ENCODE peak calls at places on chromosome 11, in six cellular contexts. Y, M, X, R, U and A are unnamed samples.
A peak's percentile ranks its signal among the peaks of the same experiment; 100 is the strongest.

GRCh38 chr11:115303929-115304328 is 200.3 kb downstream of the CADM1 start:
- DNase-seq in U (no peak), M (no peak), X (no peak), R (no peak), Y (no peak), A (no peak)

GRCh38 chr11:1406571-1407485 is 17.1 kb downstream of the BRSK2 start:
- DNase-seq in X (no peak), Y (no peak), U (no peak), R (no peak), M (no peak), A (no peak)

GRCh38 chr11:120131941-120132644 is 5.8 kb downstream of the TRIM29 start:
- DNase-seq in R (no peak), U (no peak), M (peak; percentile 63), Y (no peak), X (no peak), A (no peak)

GRCh38 chr11:36409152-36409713 is 100.8 kb downstream of the TRAF6 start:
- DNase-seq in R (no peak), Y (no peak), X (no peak), M (no peak), U (no peak), A (no peak)

GRCh38 chr11:79055866-79056632 is 384.8 kb downstream of the TENM4 start:
- DNase-seq in R (no peak), Y (no peak), U (no peak), X (no peak), M (peak; percentile 18), A (no peak)

GRCh38 chr11:88231894-88232482 is 56.7 kb upstream of the RAB38 start:
- DNase-seq in M (peak; percentile 12), X (no peak), R (no peak), Y (no peak), U (peak; percentile 45), A (no peak)

GRCh38 chr11:119432484-119433368 is 9.8 kb upstream of the THY1 start:
- DNase-seq in M (peak; percentile 41), X (no peak), U (peak; percentile 28), Y (no peak), R (no peak), A (no peak)

GRCh38 chr11:45603930-45604682 is 61.3 kb downstream of the CHST1 start:
- DNase-seq in R (no peak), Y (no peak), X (no peak), M (no peak), U (no peak), A (peak; percentile 68)

GRCh38 chr11:61411589-61411988 is 18.2 kb downstream of the CPSF7 start:
- DNase-seq in R (no peak), M (no peak), X (no peak), Y (no peak), U (no peak), A (no peak)

GRCh38 chr11:78138694-78139421 is 568 bp downstream of the ALG8 start:
- DNase-seq in M (no peak), Y (no peak), U (peak; percentile 34), R (no peak), X (peak; percentile 0), A (no peak)

GRCh38 chr11:23288001-23288783 is 427.9 kb upstream of the CCDC179 start:
- DNase-seq in R (no peak), M (no peak), Y (no peak), U (no peak), X (no peak), A (no peak)

GRCh38 chr11:27396259-27396839 is 33.3 kb upstream of the CCDC34 start:
- DNase-seq in U (no peak), X (no peak), R (no peak), Y (no peak), M (no peak), A (no peak)

GRCh38 chr11:69000831-69001245 is 12.2 kb downstream of the MRGPRF start:
- DNase-seq in Y (peak; percentile 72), U (peak; percentile 68), M (peak; percentile 55), R (peak; percentile 54), X (no peak), A (no peak)

GRCh38 chr11:67298786-67299185 is 4.5 kb upstream of the SSH3 start:
- DNase-seq in X (no peak), M (no peak), U (no peak), Y (no peak), R (no peak), A (no peak)

GRCh38 chr11:17514476-17514875 is 29.7 kb downstream of the USH1C start:
- DNase-seq in X (no peak), Y (no peak), M (no peak), U (no peak), R (no peak), A (no peak)

DNA sequence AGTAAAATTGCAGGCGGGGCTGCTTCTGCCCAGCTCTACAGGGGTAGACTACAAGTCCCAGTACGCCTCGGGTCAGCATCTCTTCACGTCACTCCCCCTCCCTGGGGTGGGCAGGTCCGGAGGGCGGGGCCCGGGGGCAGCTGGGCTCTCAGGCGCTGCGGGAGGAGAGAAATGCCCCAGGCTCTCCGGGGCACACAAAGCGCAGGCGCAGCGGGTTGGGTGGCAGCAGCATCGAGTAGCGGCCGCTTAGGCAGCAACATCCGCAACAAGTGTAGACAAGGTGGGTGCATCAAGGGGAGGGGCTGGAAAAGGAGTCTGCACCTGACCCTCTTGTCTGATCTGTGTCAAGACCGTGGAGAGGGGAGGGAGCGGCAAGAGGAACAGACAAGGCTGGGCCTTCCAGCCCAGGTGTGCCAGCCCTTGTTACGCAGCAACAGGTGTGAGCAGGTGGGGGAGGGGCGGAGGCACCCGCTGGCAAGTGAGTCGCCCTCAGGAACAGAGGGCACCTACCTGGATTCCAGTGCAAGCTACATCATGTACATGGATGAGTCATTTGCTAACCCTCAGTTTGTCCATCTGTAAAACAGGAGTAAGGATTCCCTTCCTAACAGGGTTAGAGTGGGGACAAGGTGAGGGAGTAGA is 1.2 kb downstream of the PLEKHB1 start:
- DNase-seq in M (peak; percentile 95), Y (peak; percentile 80), R (peak; percentile 94), U (peak; percentile 93), X (peak; percentile 87), A (peak; percentile 94)
- H3K4me3 ChIP-seq in M (no peak overlapping the region), Y (no peak overlapping the region), R (peak overlapping the region; percentile 55), U (no peak overlapping the region), X (peak overlapping the region; percentile 41), A (peak overlapping the region; percentile 51)

GRCh38 chr11:12160231-12160630 is 49.8 kb downstream of the MICAL2 start:
- DNase-seq in U (no peak), Y (no peak), M (no peak), R (no peak), X (no peak), A (no peak)
- H3K4me1 ChIP-seq in U (peaks cover 34% of the 10 kb centered on the region), Y (no peaks in the 10 kb centered on the region), M (peaks cover 12% of the 10 kb centered on the region), R (peaks cover 38% of the 10 kb centered on the region), X (peaks cover 14% of the 10 kb centered on the region), A (peaks cover 76% of the 10 kb centered on the region)

DNA sequence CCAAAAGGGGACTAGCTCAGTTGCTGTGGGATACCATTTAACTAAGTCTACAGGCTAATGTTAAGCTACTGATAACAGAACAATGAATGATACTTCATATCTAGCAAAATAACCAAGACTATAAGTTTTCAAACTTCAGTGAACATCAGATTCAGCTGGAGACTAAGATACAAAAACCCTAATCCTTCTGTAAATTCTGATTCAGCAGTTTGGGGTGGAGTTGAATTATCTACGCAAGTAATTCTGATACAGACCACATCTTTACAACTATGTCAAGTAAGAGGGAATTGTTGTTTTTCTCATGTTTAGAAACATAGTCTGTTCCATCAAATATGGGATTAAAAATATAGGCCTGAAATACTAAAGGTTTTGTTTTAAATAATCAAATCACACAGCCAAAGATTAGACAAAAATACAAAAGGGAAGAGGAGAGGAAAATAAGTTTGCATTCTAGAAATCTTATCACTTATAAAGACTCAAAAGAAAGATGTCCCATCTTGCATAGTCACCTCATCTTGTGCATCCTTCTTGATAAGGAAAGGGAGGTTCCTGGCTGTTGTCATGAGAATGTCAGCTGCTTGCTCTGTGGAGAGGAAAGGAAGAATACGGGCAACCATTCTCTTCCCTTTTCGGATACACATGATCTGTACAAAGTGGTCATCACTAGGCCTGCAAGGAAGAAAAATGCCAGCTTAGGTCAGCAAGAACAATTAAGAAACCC is 21.4 kb downstream of the PATL1 start:
- DNase-seq in M (no peak), Y (no peak), U (no peak), R (no peak), X (no peak), A (no peak)
- H3K36me3 ChIP-seq in M (no peaks in the 10 kb centered on the region), Y (peaks cover 81% of the 10 kb centered on the region), U (no peaks in the 10 kb centered on the region), R (peaks cover 97% of the 10 kb centered on the region), X (peaks cover 94% of the 10 kb centered on the region), A (no peaks in the 10 kb centered on the region)

GRCh38 chr11:64843971-64844329 is 503 bp downstream of the CDC42BPG start:
- DNase-seq in R (no peak), X (no peak), Y (no peak), M (no peak), U (no peak), A (no peak)
- H3K4me3 ChIP-seq in R (no peak overlapping the region), X (peak overlapping the region; percentile 41), Y (peak overlapping the region; percentile 45), M (no peak overlapping the region), U (peak overlapping the region; percentile 80), A (no peak overlapping the region)

DNA sequence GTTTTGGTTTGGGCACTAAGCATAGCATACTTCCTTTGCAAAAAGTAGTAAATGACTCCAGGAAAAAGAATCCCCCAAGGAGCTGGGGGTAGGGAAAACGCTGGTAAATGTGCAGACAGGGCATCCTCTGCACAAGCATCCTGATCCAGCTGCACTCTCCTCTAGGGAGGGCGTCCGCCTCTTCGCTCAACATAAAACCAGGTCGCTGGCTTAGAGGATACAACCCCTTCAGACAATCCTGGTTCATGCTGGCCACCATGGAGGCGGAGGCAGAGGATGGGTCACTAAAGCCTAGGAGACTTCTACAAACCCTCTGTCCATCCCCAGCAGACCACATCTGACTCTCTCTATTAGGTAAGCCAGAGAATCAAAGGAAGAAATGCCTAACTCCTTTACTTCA is 14.2 kb downstream of the PCSK7 start:
- DNase-seq in U (no peak), R (no peak), X (no peak), Y (peak; percentile 29), M (no peak), A (no peak)
- H3K4me1 ChIP-seq in U (peaks cover 24% of the 10 kb centered on the region), R (peaks cover 45% of the 10 kb centered on the region), X (no peaks in the 10 kb centered on the region), Y (no peaks in the 10 kb centered on the region), M (peaks cover 37% of the 10 kb centered on the region), A (peaks cover 26% of the 10 kb centered on the region)

GRCh38 chr11:65859812-65860277 is 388 bp upstream of the MUS81 start:
- DNase-seq in X (no peak), R (peak; percentile 72), Y (peak; percentile 63), U (no peak), M (no peak), A (no peak)

GRCh38 chr11:65857500-65858353 is at the start of gene CFL1:
- DNase-seq in R (peak; percentile 99), Y (peak; percentile 99), M (peak; percentile 99), U (peak; percentile 99), X (peak; percentile 95), A (peak; percentile 99)

GRCh38 chr11:65860278-65861164 is at the start of gene MUS81:
- DNase-seq in M (peak; percentile 98), R (peak; percentile 98), X (peak; percentile 91), U (peak; percentile 99), Y (peak; percentile 97), A (peak; percentile 98)

GRCh38 chr11:65858354-65859133 is 564 bp upstream of the CFL1 start:
- DNase-seq in R (no peak), U (no peak), Y (no peak), M (no peak), X (no peak), A (no peak)

DNA sequence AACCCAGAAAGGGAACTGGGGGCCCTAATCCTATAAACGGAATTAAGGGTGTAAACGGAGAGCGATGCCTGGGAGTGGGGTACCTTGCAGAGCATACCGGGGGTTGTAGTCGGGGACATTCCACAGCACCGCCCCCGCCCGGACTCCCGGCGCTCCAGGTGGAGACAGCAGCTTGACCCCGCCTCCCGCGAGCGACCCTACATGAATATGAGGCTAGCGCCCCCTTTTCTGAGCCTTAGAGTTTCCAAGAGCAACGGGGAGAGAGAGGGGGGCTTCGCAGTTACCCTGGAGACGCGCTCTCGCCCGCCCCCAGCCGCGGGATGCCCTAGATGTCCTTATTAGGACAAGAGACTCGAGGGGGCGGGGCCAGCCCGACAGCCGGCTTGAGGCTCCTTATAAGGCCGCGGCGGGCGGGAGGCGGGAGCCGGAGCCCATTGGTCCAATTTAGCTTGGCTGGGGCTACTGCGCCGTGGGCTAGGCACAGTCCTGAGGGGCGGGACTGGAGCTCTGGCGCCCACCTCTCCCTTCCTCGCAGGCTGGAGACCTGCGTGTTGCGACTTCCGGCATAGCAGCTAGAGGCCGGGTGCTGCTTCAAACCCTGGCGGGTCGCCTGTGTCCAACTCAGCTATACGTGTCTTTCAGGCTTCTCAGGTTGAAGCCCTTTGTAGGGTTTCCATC is 960 bp upstream of the MUS81 start:
- DNase-seq in X (peak; percentile 94), R (peak; percentile 99), U (peak; percentile 100), Y (peak; percentile 99), M (peak; percentile 98), A (peak; percentile 100)
- H3K36me3 ChIP-seq in X (peaks cover 42% of the 10 kb centered on the region), R (peaks cover 47% of the 10 kb centered on the region), U (no peaks in the 10 kb centered on the region), Y (peaks cover 43% of the 10 kb centered on the region), M (peaks cover 8% of the 10 kb centered on the region), A (peaks cover 24% of the 10 kb centered on the region)